ENCODE peak calls at places on chromosomes 6 and 20, in ten cellular contexts. V is ovary, Y is IMR-90, W is AG10803, J is bronchial epithelial cell, C is left ventricle myocardium inferior, U is stomach, D is HepG2, G is astrocyte, N is lower lobe of right lung. E is an unnamed sample.

GRCh38 chr20:2385496-2385895 is 4.8 kb downstream of the TGM6 start:
- DNase-seq in J (no peak), C (no peak), Y (no peak), V (no peak), U (no peak), N (no peak), D (no peak), W (no peak), G (no peak), E (no peak)

GRCh38 chr6:3088446-3088845 is 20.2 kb downstream of the RIPK1 start:
- DNase-seq in C (no peak), W (peak), U (no peak), Y (peak), N (no peak), V (no peak), G (peak), D (no peak), J (peak), E (peak)

GRCh38 chr6:109062216-109062615 is 32.4 kb downstream of the SESN1 start:
- DNase-seq in N (no peak), G (no peak), W (no peak), U (no peak), Y (no peak), C (no peak), D (no peak), V (no peak), J (no peak), E (no peak)

GRCh38 chr6:73362358-73362757 is at the start of gene KHDC3L:
- DNase-seq in G (no peak), D (no peak), J (no peak), U (no peak), N (no peak), C (no peak), W (no peak), Y (no peak), V (no peak), E (no peak)

GRCh38 chr6:108541843-108542795 is 18.6 kb upstream of the FOXO3 start:
- DNase-seq in G (peak), U (peak), W (peak), V (peak), C (peak), J (peak), N (peak), D (peak), Y (peak), E (peak)

GRCh38 chr6:158631678-158632537 is 12.6 kb downstream of the DYNLT1 start:
- DNase-seq in J (peak), D (no peak), Y (peak), N (no peak), W (peak), G (peak), V (peak), C (peak), U (peak), E (peak)

GRCh38 chr6:139416146-139416545 is 41.7 kb upstream of the CITED2 start:
- DNase-seq in G (no peak), W (no peak), U (no peak), C (no peak), N (no peak), Y (peak), V (no peak), J (no peak), D (no peak), E (no peak)

GRCh38 chr20:23966927-23967615 is 21.5 kb downstream of the GGTLC1 start:
- DNase-seq in W (no peak), J (no peak), G (no peak), V (no peak), C (peak), Y (no peak), D (no peak), N (no peak), U (no peak), E (no peak)

GRCh38 chr6:98843274-98844243 is 9.2 kb downstream of the POU3F2 start:
- DNase-seq in G (peak), C (no peak), U (no peak), V (no peak), Y (no peak), J (no peak), D (no peak), W (no peak), N (no peak), E (no peak)

GRCh38 chr6:166330612-166331011 is 11.7 kb downstream of the SFT2D1 start:
- DNase-seq in N (no peak), Y (peak), W (no peak), V (peak), J (no peak), D (peak), C (peak), G (peak), U (peak), E (peak)

GRCh38 chr6:100889351-100889750 is 8.2 kb upstream of the ASCC3 start:
- DNase-seq in W (no peak), V (no peak), G (no peak), J (no peak), C (no peak), U (no peak), Y (no peak), N (no peak), D (no peak), E (no peak)

GRCh38 chr6:22334778-22335177 is 37.9 kb upstream of the PRL start:
- DNase-seq in N (no peak), C (no peak), J (no peak), W (no peak), U (no peak), Y (no peak), G (no peak), D (no peak), V (no peak), E (no peak)

GRCh38 chr6:43488667-43489276 is 11.4 kb downstream of the TJAP1 start:
- DNase-seq in J (no peak), G (peak), N (no peak), Y (peak), C (no peak), U (no peak), V (no peak), D (peak), W (peak), E (peak)

GRCh38 chr6:39294133-39294532 is 20.1 kb downstream of the KCNK17 start:
- DNase-seq in Y (no peak), W (no peak), G (no peak), N (no peak), V (no peak), C (no peak), D (no peak), U (no peak), J (peak), E (no peak)

GRCh38 chr6:158502593-158502950 is 57.3 kb upstream of the TMEM181 start:
- DNase-seq in G (no peak), J (no peak), W (no peak), V (no peak), D (no peak), N (no peak), U (no peak), C (no peak), Y (no peak), E (no peak)

GRCh38 chr20:313948-314347 is 11.4 kb upstream of the SOX12 start:
- DNase-seq in Y (peak), G (peak), J (peak), D (peak), V (no peak), C (no peak), N (no peak), U (no peak), W (peak), E (peak)

GRCh38 chr6:98787401-98787800 is 47.0 kb upstream of the POU3F2 start:
- DNase-seq in G (no peak), C (no peak), Y (no peak), N (no peak), V (no peak), D (no peak), U (no peak), W (no peak), J (no peak), E (no peak)

GRCh38 chr6:143103916-143104315 is 43.2 kb downstream of the AIG1 start:
- DNase-seq in J (no peak), C (no peak), U (no peak), N (no peak), Y (no peak), G (no peak), V (no peak), W (no peak), D (no peak), E (no peak)

GRCh38 chr6:154201708-154202107 is 154.9 kb downstream of the IPCEF1 start:
- DNase-seq in V (no peak), G (no peak), J (no peak), U (no peak), D (no peak), N (no peak), Y (no peak), W (no peak), C (no peak), E (no peak)

GRCh38 chr20:39850821-39851330 is 838.2 kb downstream of the MAFB start:
- DNase-seq in J (no peak), Y (no peak), V (no peak), N (no peak), D (no peak), W (peak), U (no peak), C (no peak), G (peak), E (no peak)

GRCh38 chr6:113690255-113690956 is 166.7 kb upstream of the MARCKS start:
- DNase-seq in Y (peak), J (peak), D (peak), C (no peak), G (peak), V (no peak), U (no peak), W (peak), N (no peak), E (peak)

GRCh38 chr20:41889125-41889870 is 271.1 kb upstream of the CHD6 start:
- DNase-seq in D (peak), W (no peak), U (no peak), Y (no peak), J (no peak), N (no peak), C (no peak), G (no peak), V (no peak), E (no peak)

GRCh38 chr6:9112548-9112947 is 677.2 kb upstream of the SLC35B3 start:
- DNase-seq in W (no peak), C (no peak), Y (no peak), N (no peak), G (no peak), U (no peak), J (no peak), V (no peak), D (no peak), E (no peak)

GRCh38 chr20:10961651-10962288 is 288.0 kb upstream of the JAG1 start:
- DNase-seq in D (no peak), G (no peak), C (no peak), W (no peak), J (no peak), N (no peak), Y (no peak), U (no peak), V (no peak), E (peak)

GRCh38 chr20:60410865-60411264 is 452.6 kb downstream of the CDH26 start:
- DNase-seq in C (no peak), N (no peak), D (no peak), U (no peak), W (no peak), J (no peak), Y (no peak), V (no peak), G (no peak), E (no peak)

GRCh38 chr6:30169658-30170614 is 6.6 kb downstream of the TRIM15 start:
- DNase-seq in N (no peak), D (peak), J (peak), V (no peak), G (peak), U (no peak), Y (peak), W (peak), C (no peak), E (peak)

GRCh38 chr6:12327391-12327790 is 37.2 kb downstream of the EDN1 start:
- DNase-seq in U (no peak), D (no peak), V (no peak), C (no peak), N (no peak), G (peak), J (peak), W (peak), Y (peak), E (peak)

GRCh38 chr6:15793288-15793687 is 130.5 kb upstream of the DTNBP1 start:
- DNase-seq in D (no peak), C (no peak), U (no peak), V (no peak), N (no peak), W (peak), J (peak), Y (peak), G (peak), E (no peak)

GRCh38 chr6:169225131-169225576 is 28.5 kb downstream of the THBS2 start:
- DNase-seq in D (no peak), G (no peak), C (no peak), N (no peak), Y (no peak), V (peak), J (no peak), W (no peak), U (peak), E (no peak)

GRCh38 chr6:3859878-3860552 is 10.8 kb downstream of the FAM50B start:
- DNase-seq in N (no peak), U (no peak), J (no peak), G (no peak), V (no peak), Y (no peak), D (no peak), C (no peak), W (no peak), E (no peak)

GRCh38 chr20:44727039-44727438 is 11.9 kb downstream of the CCN5 start:
- DNase-seq in Y (no peak), J (no peak), U (no peak), C (no peak), N (no peak), V (peak), G (no peak), W (no peak), D (no peak), E (no peak)

GRCh38 chr6:21340563-21340962 is 253.0 kb upstream of the SOX4 start:
- DNase-seq in Y (no peak), V (no peak), D (no peak), N (no peak), U (no peak), C (no peak), G (no peak), J (peak), W (no peak), E (peak)

GRCh38 chr6:110226261-110226660 is 46.0 kb downstream of the CDC40 start:
- DNase-seq in C (no peak), N (no peak), Y (no peak), V (no peak), G (no peak), W (no peak), D (no peak), J (no peak), U (no peak), E (no peak)

DNA sequence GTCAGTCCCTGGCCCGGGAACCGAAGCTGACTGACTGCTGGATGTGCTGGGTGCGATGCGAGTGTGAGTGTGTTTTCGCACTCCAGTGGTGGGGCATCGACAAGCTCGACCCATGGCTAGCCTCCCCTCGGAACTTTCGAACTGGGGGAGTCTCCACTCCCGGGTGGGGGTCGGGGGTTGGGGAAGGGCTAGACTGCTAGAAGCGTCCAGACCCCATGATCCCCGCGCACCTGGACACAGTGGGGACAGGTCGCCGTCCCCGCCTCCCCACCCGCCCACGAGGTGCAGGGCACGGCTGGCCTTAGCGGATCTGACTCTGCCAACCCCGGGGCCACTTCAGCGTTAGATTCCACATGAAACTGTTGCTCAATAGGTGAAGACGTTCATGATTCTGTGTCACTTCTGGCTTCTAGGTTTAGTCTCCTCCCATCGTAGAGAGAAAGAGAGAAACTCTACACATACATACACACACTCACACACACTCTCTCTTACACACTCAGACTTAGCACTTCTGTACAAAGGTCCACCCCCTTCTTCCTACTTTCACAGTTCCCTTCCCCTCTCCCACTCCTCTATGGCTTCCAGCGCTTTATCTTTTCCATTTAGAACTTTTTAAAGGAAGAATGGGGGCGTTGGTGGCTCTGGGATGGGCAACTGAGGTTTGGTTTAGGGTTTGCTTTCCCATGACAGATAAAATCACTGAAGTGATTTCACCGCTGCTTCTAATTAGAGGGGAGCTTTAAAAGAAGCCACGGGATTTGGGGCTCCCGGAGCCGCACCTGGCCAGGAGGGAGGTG is 5.1 kb upstream of the TFAP2A start:
- DNase-seq in J (peak), V (no peak), U (no peak), Y (no peak), C (no peak), N (no peak), W (no peak), D (no peak), G (no peak), E (no peak)
- H3K4me3 ChIP-seq in J (peak), V (no peak), U (no peak), Y (no peak), C (no peak), N (no peak), W (no peak), D (no peak), G (no peak), E (no peak)

DNA sequence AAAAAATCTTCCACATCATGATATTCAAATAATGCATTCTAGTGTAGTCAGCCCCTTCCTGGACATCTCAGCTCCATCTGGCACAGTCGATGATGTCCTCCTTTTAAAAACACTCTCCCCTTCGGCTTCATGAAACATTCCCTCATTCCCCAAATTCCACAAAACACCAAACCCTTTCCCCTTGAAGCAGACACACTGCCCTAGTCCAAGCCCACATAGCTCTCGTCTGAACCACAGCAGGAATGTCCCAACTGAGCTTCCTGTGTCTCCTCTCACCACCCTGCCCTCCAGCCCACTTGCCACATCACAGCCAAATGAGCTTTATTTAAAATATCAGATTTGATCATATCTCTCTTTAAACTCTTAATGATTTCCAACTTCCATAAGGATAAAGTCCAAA is 106.4 kb upstream of the CARMIL1 start:
- DNase-seq in N (no peak), J (peak), V (no peak), U (no peak), W (peak), C (no peak), G (peak), Y (peak), D (no peak), E (peak)
- TF ChIP-seq CTCF in N (no peak), J (no peak), V (no peak), U (no peak), W (no peak), C (no peak), G (no peak), Y (no peak), D (no peak), E (no peak)

GRCh38 chr6:291697-292505 is at the start of gene DUSP22:
- DNase-seq in N (peak), G (peak), Y (peak), D (peak), W (peak), U (peak), C (peak), J (peak), V (peak), E (peak)
- H3K4me3 ChIP-seq in N (peak), G (peak), Y (peak), D (peak), W (peak), U (peak), C (peak), J (peak), V (peak), E (peak)

GRCh38 chr6:46632053-46632452 is 20.6 kb downstream of the CYP39A1 start:
- DNase-seq in J (no peak), Y (no peak), W (no peak), C (no peak), D (no peak), V (no peak), U (no peak), N (no peak), G (no peak), E (no peak)

GRCh38 chr6:46628498-46628897 is 24.1 kb downstream of the CYP39A1 start:
- DNase-seq in Y (no peak), U (no peak), W (no peak), D (no peak), V (no peak), G (no peak), N (no peak), C (no peak), J (no peak), E (no peak)

GRCh38 chr6:46628976-46629375 is 23.6 kb downstream of the CYP39A1 start:
- DNase-seq in Y (no peak), G (no peak), N (no peak), D (no peak), U (no peak), C (no peak), V (no peak), W (no peak), J (no peak), E (no peak)

GRCh38 chr6:46626976-46627375 is 25.6 kb downstream of the CYP39A1 start:
- DNase-seq in J (no peak), V (no peak), G (no peak), C (no peak), D (no peak), N (no peak), U (no peak), Y (no peak), W (no peak), E (no peak)

GRCh38 chr6:46629698-46630097 is 22.9 kb downstream of the CYP39A1 start:
- DNase-seq in J (no peak), C (no peak), V (no peak), Y (no peak), N (no peak), D (no peak), W (no peak), U (no peak), G (no peak), E (no peak)
- TF ChIP-seq CTCF in J (no peak), C (no peak), V (no peak), Y (no peak), N (no peak), D (no peak), W (no peak), U (no peak), G (no peak), E (no peak)

GRCh38 chr6:17218023-17218748 is 63.0 kb upstream of the RBM24 start:
- DNase-seq in W (no peak), C (no peak), V (no peak), N (no peak), U (no peak), D (no peak), Y (no peak), G (no peak), J (no peak), E (no peak)

GRCh38 chr6:17211101-17211500 is 70.1 kb upstream of the RBM24 start:
- DNase-seq in D (no peak), G (no peak), C (no peak), N (no peak), Y (no peak), J (no peak), W (no peak), U (no peak), V (no peak), E (no peak)

GRCh38 chr6:17212541-17213371 is 68.4 kb upstream of the RBM24 start:
- DNase-seq in U (no peak), G (peak), D (no peak), N (no peak), C (peak), W (no peak), J (no peak), Y (no peak), V (no peak), E (peak)

GRCh38 chr6:17210683-17211082 is 70.5 kb upstream of the RBM24 start:
- DNase-seq in G (no peak), N (no peak), J (no peak), V (no peak), W (no peak), Y (no peak), U (no peak), C (no peak), D (no peak), E (no peak)

DNA sequence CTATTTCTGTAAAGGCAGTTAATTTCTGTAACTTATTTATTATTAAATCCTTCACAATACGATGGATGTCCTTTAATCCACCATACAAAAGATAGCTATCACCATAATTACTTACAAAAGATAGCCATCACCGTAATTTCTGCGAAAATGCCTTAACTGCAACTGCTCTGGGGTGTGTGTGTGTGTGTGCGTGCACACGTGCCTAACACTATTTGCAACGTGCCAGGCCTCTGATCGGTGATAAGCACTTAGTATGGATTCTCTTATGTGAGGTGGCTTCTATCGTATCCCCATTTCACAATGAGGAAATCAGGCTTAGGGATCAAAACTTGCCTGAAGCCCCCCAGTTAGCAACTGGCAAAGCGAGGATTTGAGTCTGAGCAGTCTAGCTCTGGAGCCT is 67.1 kb upstream of the RBM24 start:
- DNase-seq in N (no peak), G (no peak), W (no peak), C (no peak), U (no peak), J (no peak), V (no peak), Y (no peak), D (no peak), E (no peak)
- H3K4me3 ChIP-seq in N (no peak), G (no peak), W (no peak), C (no peak), U (no peak), J (no peak), V (no peak), Y (no peak), D (no peak), E (no peak)

E was measured in cardiac fibroblast.